ENCODE peak calls at places on chromosomes 7 and 10, in four cellular contexts. One of them, this sample, is unnamed.
A peak's percentile ranks its signal among the peaks of the same experiment; 100 is the strongest.

GRCh38 chr7:119545118-119545517 is 727.9 kb upstream of the KCND2 start:
- DNase-seq in IMR-90: peak; percentile 26
- DNase-seq in fibroblast of lung: peak; percentile 83
- DNase-seq in psoas muscle: no peak
- DNase-seq in this sample: no peak

GRCh38 chr10:530717-531116 is 158.8 kb downstream of the DIP2C start:
- DNase-seq in IMR-90: no peak
- DNase-seq in fibroblast of lung: no peak
- DNase-seq in psoas muscle: no peak
- DNase-seq in this sample: no peak

GRCh38 chr7:121366852-121367431 is 29.2 kb downstream of the FAM3C start:
- DNase-seq in IMR-90: peak; percentile 48
- DNase-seq in fibroblast of lung: peak; percentile 22
- DNase-seq in psoas muscle: no peak
- DNase-seq in this sample: no peak

GRCh38 chr10:123390332-123390731 is 236.1 kb downstream of the BUB3 start:
- DNase-seq in IMR-90: no peak
- DNase-seq in fibroblast of lung: no peak
- DNase-seq in psoas muscle: no peak
- DNase-seq in this sample: no peak

GRCh38 chr7:107579546-107579880 is 533 bp upstream of the BCAP29 start:
- DNase-seq in IMR-90: peak; percentile 28
- DNase-seq in fibroblast of lung: no peak
- DNase-seq in psoas muscle: no peak
- DNase-seq in this sample: no peak

GRCh38 chr10:24357344-24358021 is 148.5 kb downstream of the KIAA1217 start:
- DNase-seq in IMR-90: no peak
- DNase-seq in fibroblast of lung: peak; percentile 58
- DNase-seq in psoas muscle: no peak
- DNase-seq in this sample: no peak

GRCh38 chr10:34479520-34480179 is 335.4 kb downstream of the PARD3 start:
- DNase-seq in IMR-90: no peak
- DNase-seq in fibroblast of lung: no peak
- DNase-seq in psoas muscle: no peak
- DNase-seq in this sample: no peak

GRCh38 chr7:135740868-135741267 is 7.7 kb downstream of the FAM180A start:
- DNase-seq in IMR-90: no peak
- DNase-seq in fibroblast of lung: no peak
- DNase-seq in psoas muscle: no peak
- DNase-seq in this sample: no peak

GRCh38 chr10:91354686-91355085 is 55.5 kb upstream of the HECTD2 start:
- DNase-seq in IMR-90: no peak
- DNase-seq in fibroblast of lung: no peak
- DNase-seq in psoas muscle: no peak
- DNase-seq in this sample: no peak

DNA sequence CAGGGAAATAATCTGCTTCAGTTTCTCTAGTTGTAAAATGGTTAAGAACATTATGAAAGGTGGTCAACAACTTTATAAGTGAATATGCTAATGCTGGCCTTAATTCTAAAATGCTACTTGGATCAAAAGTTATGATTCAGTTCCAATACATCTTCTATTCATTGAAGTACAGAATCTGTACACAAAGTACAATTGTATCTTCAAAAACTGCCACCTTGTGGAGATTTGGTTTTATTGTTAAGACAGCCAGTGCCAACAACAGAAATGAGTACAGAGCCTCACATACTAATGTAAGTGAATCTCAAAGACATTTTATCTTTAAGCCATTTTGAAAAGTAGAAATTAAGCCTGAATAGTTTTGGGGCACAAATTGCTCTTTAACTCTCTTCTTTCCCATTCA is 194.0 kb downstream of the CFTR start:
- DNase-seq in IMR-90: peak; percentile 67
- DNase-seq in fibroblast of lung: peak; percentile 47
- DNase-seq in psoas muscle: no peak
- DNase-seq in this sample: no peak
- H3K4me1 ChIP-seq in IMR-90: peaks cover 11% of the 10 kb centered on the region
- H3K4me1 ChIP-seq in fibroblast of lung: peaks cover 3% of the 10 kb centered on the region
- H3K4me1 ChIP-seq in psoas muscle: no peaks in the 10 kb centered on the region
- H3K4me1 ChIP-seq in this sample: no peaks in the 10 kb centered on the region

GRCh38 chr7:117385340-117386124 is 41.8 kb downstream of the ASZ1 start:
- DNase-seq in IMR-90: peak; percentile 53
- DNase-seq in fibroblast of lung: peak; percentile 48
- DNase-seq in psoas muscle: no peak
- DNase-seq in this sample: no peak
- TF ChIP-seq CTCF in IMR-90: peak; percentile 58
- TF ChIP-seq CTCF in fibroblast of lung: no peak
- TF ChIP-seq CTCF in psoas muscle: peak; percentile 15
- TF ChIP-seq CTCF in this sample: peak; percentile 40

DNA sequence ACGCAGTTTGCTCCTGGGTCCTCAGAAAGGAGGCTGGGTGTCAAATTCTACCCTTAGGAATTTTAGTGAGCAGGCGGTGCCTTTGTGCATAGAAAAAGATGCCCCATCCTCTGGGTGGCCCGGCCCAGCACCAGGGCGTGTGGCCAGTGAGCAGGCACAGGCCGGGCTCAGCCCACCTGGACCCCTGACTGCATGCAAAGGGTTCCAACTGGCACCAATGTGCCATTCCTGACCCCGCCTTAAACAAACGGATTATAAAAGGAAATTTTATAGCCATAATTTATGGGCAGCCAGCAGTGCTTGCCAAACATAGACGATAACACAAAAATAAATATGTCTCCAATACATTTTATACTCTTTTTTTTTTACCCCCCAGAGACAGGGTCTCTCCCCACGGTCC is 40.1 kb upstream of the GNA12 start:
- DNase-seq in IMR-90: no peak
- DNase-seq in fibroblast of lung: no peak
- DNase-seq in psoas muscle: no peak
- DNase-seq in this sample: no peak
- H3K4me1 ChIP-seq in IMR-90: no peaks in the 10 kb centered on the region
- H3K4me1 ChIP-seq in fibroblast of lung: no peaks in the 10 kb centered on the region
- H3K4me1 ChIP-seq in psoas muscle: no peaks in the 10 kb centered on the region
- H3K4me1 ChIP-seq in this sample: no peaks in the 10 kb centered on the region

GRCh38 chr10:70477661-70478162 is 855 bp upstream of the PALD1 start:
- DNase-seq in IMR-90: peak; percentile 18
- DNase-seq in fibroblast of lung: peak; percentile 38
- DNase-seq in psoas muscle: peak; percentile 44
- DNase-seq in this sample: peak; percentile 30

GRCh38 chr10:70480254-70480861 is 1.8 kb downstream of the PALD1 start:
- DNase-seq in IMR-90: no peak
- DNase-seq in fibroblast of lung: no peak
- DNase-seq in psoas muscle: no peak
- DNase-seq in this sample: no peak

GRCh38 chr10:70479626-70480253 is 1.2 kb downstream of the PALD1 start:
- DNase-seq in IMR-90: no peak
- DNase-seq in fibroblast of lung: no peak
- DNase-seq in psoas muscle: peak; percentile 31
- DNase-seq in this sample: no peak

GRCh38 chr10:70479161-70479531 is 579 bp downstream of the PALD1 start:
- DNase-seq in IMR-90: no peak
- DNase-seq in fibroblast of lung: no peak
- DNase-seq in psoas muscle: no peak
- DNase-seq in this sample: no peak

GRCh38 chr10:70478191-70479160 is at the start of gene PALD1:
- DNase-seq in IMR-90: no peak
- DNase-seq in fibroblast of lung: peak; percentile 58
- DNase-seq in psoas muscle: peak; percentile 72
- DNase-seq in this sample: peak; percentile 81
- TF ChIP-seq CTCF in IMR-90: no peak
- TF ChIP-seq CTCF in fibroblast of lung: no peak
- TF ChIP-seq CTCF in psoas muscle: peak; percentile 22
- TF ChIP-seq CTCF in this sample: peak; percentile 27

DNA sequence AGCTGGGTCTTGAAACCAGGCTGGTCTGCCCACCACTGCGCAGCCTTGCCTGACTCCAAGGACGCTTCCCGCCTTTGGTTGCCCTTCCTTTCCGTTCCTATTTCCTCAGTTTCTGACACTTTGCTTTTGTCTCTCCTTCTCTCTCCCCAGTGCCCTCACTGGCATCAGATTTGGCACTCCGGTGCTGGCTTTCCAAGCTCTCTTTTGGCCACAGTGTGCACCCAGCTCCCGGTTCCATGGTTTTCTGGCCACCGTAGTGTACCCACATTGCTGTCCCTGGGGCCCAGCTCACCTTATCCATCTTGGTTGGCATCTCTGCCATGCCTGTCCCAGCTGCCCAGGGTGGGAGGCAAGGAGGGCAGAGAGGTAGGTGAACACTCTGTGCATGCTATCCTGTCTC is 142.2 kb downstream of the PLXNA4 start:
- DNase-seq in IMR-90: no peak
- DNase-seq in fibroblast of lung: no peak
- DNase-seq in psoas muscle: no peak
- DNase-seq in this sample: no peak
- H3K4me1 ChIP-seq in IMR-90: no peaks in the 10 kb centered on the region
- H3K4me1 ChIP-seq in fibroblast of lung: peaks cover 12% of the 10 kb centered on the region
- H3K4me1 ChIP-seq in psoas muscle: no peaks in the 10 kb centered on the region
- H3K4me1 ChIP-seq in this sample: no peaks in the 10 kb centered on the region

GRCh38 chr10:61294131-61294530 is 159.1 kb downstream of the TMEM26 start:
- DNase-seq in IMR-90: no peak
- DNase-seq in fibroblast of lung: no peak
- DNase-seq in psoas muscle: no peak
- DNase-seq in this sample: no peak
- TF ChIP-seq CTCF in IMR-90: no peak
- TF ChIP-seq CTCF in fibroblast of lung: no peak
- TF ChIP-seq CTCF in psoas muscle: no peak
- TF ChIP-seq CTCF in this sample: no peak

DNA sequence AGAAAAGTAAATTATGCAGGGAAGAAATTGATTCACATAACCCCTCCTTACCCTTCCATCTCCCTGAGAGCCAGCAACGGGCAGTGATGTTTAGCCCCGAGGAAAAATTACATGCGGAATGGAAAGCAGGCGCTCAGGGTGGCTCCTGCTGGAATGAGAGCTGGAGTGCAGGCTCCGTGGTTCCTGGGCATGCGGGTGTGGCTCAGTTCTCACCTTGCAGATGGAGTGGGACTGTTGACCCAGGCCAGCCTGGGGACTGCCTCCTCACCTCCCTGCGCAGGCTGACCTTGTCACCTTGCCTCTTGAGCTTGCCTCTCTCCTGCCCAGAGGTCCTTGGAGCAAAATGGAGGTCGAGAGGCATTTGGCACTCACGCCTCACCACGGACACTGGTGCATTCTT is 83.3 kb upstream of the PPIF start:
- DNase-seq in IMR-90: no peak
- DNase-seq in fibroblast of lung: no peak
- DNase-seq in psoas muscle: no peak
- DNase-seq in this sample: no peak
- H3K4me1 ChIP-seq in IMR-90: peaks cover 56% of the 10 kb centered on the region
- H3K4me1 ChIP-seq in fibroblast of lung: peaks cover 65% of the 10 kb centered on the region
- H3K4me1 ChIP-seq in psoas muscle: peaks cover 36% of the 10 kb centered on the region
- H3K4me1 ChIP-seq in this sample: peaks cover 96% of the 10 kb centered on the region

DNA sequence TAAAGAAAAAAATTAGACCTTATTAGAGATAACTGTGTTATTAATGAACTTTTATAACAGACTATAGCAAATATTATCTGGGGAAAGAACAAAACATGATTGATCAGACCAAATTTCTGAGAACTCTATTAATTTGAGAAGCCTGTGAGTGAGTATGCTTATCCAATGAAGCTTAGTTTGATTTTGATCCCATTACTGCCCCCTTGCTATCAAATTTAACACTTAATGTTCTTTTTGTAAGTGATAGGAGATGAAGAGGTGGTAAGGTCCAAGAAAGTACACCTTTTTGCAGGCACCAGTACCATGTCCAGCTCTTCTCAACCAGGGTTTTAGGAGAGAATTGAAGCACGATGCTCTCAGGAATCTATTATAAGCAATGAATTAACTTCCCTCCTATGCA is 49.9 kb downstream of the ZNF365 start:
- DNase-seq in IMR-90: no peak
- DNase-seq in fibroblast of lung: no peak
- DNase-seq in psoas muscle: no peak
- DNase-seq in this sample: no peak
- TF ChIP-seq CTCF in IMR-90: no peak
- TF ChIP-seq CTCF in fibroblast of lung: no peak
- TF ChIP-seq CTCF in psoas muscle: no peak
- TF ChIP-seq CTCF in this sample: no peak

GRCh38 chr7:70569335-70569819 is 562.6 kb upstream of the GALNT17 start:
- DNase-seq in IMR-90: no peak
- DNase-seq in fibroblast of lung: peak; percentile 84
- DNase-seq in psoas muscle: no peak
- DNase-seq in this sample: no peak
- H3K4me1 ChIP-seq in IMR-90: no peaks in the 10 kb centered on the region
- H3K4me1 ChIP-seq in fibroblast of lung: no peaks in the 10 kb centered on the region
- H3K4me1 ChIP-seq in psoas muscle: peaks cover 20% of the 10 kb centered on the region
- H3K4me1 ChIP-seq in this sample: no peaks in the 10 kb centered on the region

This sample was measured in heart right ventricle.